ENCODE peak calls at places on chromosomes 16 and 17, in five cellular contexts. S, G, K, W and X are unnamed samples.

GRCh38 chr17:83119987-83120864 is 40.8 kb downstream of the METRNL start:
- DNase-seq in S (no peak), W (no peak), G (no peak), K (no peak), X (no peak)

GRCh38 chr16:79601092-79601977 is 798 bp upstream of the MAF start:
- DNase-seq in S (no peak), W (no peak), G (no peak), K (peak; percentile 55), X (peak; percentile 32)

GRCh38 chr17:35243459-35244204 is 760 bp downstream of the SLFN5 start:
- DNase-seq in S (no peak), G (no peak), K (peak; percentile 33), W (no peak), X (peak; percentile 40)

GRCh38 chr17:36529121-36529520 is 5.5 kb downstream of the MYO19 start:
- DNase-seq in W (no peak), K (no peak), S (no peak), G (no peak), X (no peak)

GRCh38 chr17:9356488-9356911 is 219.1 kb downstream of the STX8 start:
- DNase-seq in K (peak; percentile 13), W (no peak), S (no peak), G (no peak), X (no peak)

GRCh38 chr17:76238847-76239537 is 1.3 kb downstream of the RNF157 start:
- DNase-seq in S (no peak), G (no peak), K (no peak), W (no peak), X (no peak)

GRCh38 chr17:3511841-3512511 is 36.2 kb downstream of the ASPA start:
- DNase-seq in S (no peak), W (no peak), K (no peak), G (no peak), X (no peak)

GRCh38 chr17:43521389-43521788 is 24.8 kb downstream of the ETV4 start:
- DNase-seq in G (no peak), K (no peak), W (no peak), S (no peak), X (no peak)

GRCh38 chr16:19696312-19696711 is 21.7 kb downstream of the KNOP1 start:
- DNase-seq in G (no peak), K (peak; percentile 71), S (no peak), W (peak; percentile 90), X (no peak)

GRCh38 chr17:39979021-39979660 is 1.5 kb upstream of the PSMD3 start:
- DNase-seq in W (no peak), S (no peak), K (no peak), G (no peak), X (no peak)

GRCh38 chr17:61833536-61834203 is 29.7 kb downstream of the BRIP1 start:
- DNase-seq in W (no peak), G (no peak), S (no peak), K (no peak), X (no peak)

GRCh38 chr16:50267151-50267631 is 840 bp downstream of the ADCY7 start:
- DNase-seq in W (no peak), K (no peak), S (no peak), G (no peak), X (peak; percentile 41)

GRCh38 chr17:8762012-8762411 is 3.7 kb upstream of the SPDYE4 start:
- DNase-seq in G (no peak), W (no peak), S (no peak), K (no peak), X (no peak)

GRCh38 chr16:20675488-20676267 is 21.8 kb downstream of the ACSM1 start:
- DNase-seq in W (peak; percentile 75), G (no peak), S (no peak), K (no peak), X (peak; percentile 45)

GRCh38 chr17:50201226-50201854 is at the start of gene COL1A1:
- DNase-seq in W (no peak), K (peak; percentile 74), S (peak; percentile 73), G (no peak), X (no peak)

GRCh38 chr17:10754861-10755591 is 25.2 kb upstream of the TMEM220 start:
- DNase-seq in W (no peak), G (no peak), K (no peak), S (no peak), X (no peak)

GRCh38 chr17:68676856-68677255 is 75.7 kb upstream of the FAM20A start:
- DNase-seq in S (no peak), W (no peak), K (no peak), G (no peak), X (no peak)